ENCODE peak calls at places on chromosomes 2 and 18, in seven cellular contexts. One of them, this sample, is unnamed.

GRCh38 chr18:22345733-22346132 is 72.0 kb downstream of the CTAGE1 start:
- DNase-seq in hepatocyte: peak
- DNase-seq in choroid plexus epithelial cell: peak
- DNase-seq in foreskin keratinocyte: no peak
- DNase-seq in fibroblast of pulmonary artery: peak
- DNase-seq in foreskin fibroblast: no peak
- DNase-seq in progenitor cell of endocrine pancreas: no peak
- DNase-seq in this sample: no peak

GRCh38 chr2:172196768-172197322 is 94.1 kb upstream of the DLX2 start:
- DNase-seq in hepatocyte: peak
- DNase-seq in choroid plexus epithelial cell: peak
- DNase-seq in progenitor cell of endocrine pancreas: no peak
- DNase-seq in foreskin keratinocyte: peak
- DNase-seq in foreskin fibroblast: peak
- DNase-seq in fibroblast of pulmonary artery: no peak
- DNase-seq in this sample: peak

GRCh38 chr18:63907649-63908048 is at the start of gene SERPINB10:
- DNase-seq in progenitor cell of endocrine pancreas: no peak
- DNase-seq in fibroblast of pulmonary artery: no peak
- DNase-seq in foreskin keratinocyte: peak
- DNase-seq in hepatocyte: no peak
- DNase-seq in foreskin fibroblast: peak
- DNase-seq in choroid plexus epithelial cell: no peak
- DNase-seq in this sample: no peak

GRCh38 chr2:45786831-45787357 is 135.4 kb downstream of the PRKCE start:
- DNase-seq in hepatocyte: no peak
- DNase-seq in fibroblast of pulmonary artery: peak
- DNase-seq in foreskin keratinocyte: no peak
- DNase-seq in foreskin fibroblast: no peak
- DNase-seq in progenitor cell of endocrine pancreas: no peak
- DNase-seq in choroid plexus epithelial cell: no peak
- DNase-seq in this sample: no peak

GRCh38 chr2:101188683-101189405 is 37.7 kb upstream of the TBC1D8 start:
- DNase-seq in progenitor cell of endocrine pancreas: peak
- DNase-seq in choroid plexus epithelial cell: peak
- DNase-seq in fibroblast of pulmonary artery: peak
- DNase-seq in foreskin fibroblast: peak
- DNase-seq in hepatocyte: peak
- DNase-seq in foreskin keratinocyte: no peak
- DNase-seq in this sample: peak

GRCh38 chr2:237478095-237478494 is 9.0 kb upstream of the MLPH start:
- DNase-seq in foreskin keratinocyte: no peak
- DNase-seq in foreskin fibroblast: no peak
- DNase-seq in progenitor cell of endocrine pancreas: no peak
- DNase-seq in fibroblast of pulmonary artery: no peak
- DNase-seq in choroid plexus epithelial cell: no peak
- DNase-seq in hepatocyte: no peak
- DNase-seq in this sample: no peak

GRCh38 chr18:49011291-49011746 is 60.6 kb upstream of the SMAD7 start:
- DNase-seq in hepatocyte: no peak
- DNase-seq in progenitor cell of endocrine pancreas: no peak
- DNase-seq in foreskin fibroblast: no peak
- DNase-seq in foreskin keratinocyte: no peak
- DNase-seq in choroid plexus epithelial cell: no peak
- DNase-seq in fibroblast of pulmonary artery: no peak
- DNase-seq in this sample: no peak

GRCh38 chr2:123179526-123179925 is 845.6 kb upstream of the CNTNAP5 start:
- DNase-seq in hepatocyte: no peak
- DNase-seq in foreskin fibroblast: no peak
- DNase-seq in progenitor cell of endocrine pancreas: no peak
- DNase-seq in choroid plexus epithelial cell: peak
- DNase-seq in foreskin keratinocyte: no peak
- DNase-seq in fibroblast of pulmonary artery: peak
- DNase-seq in this sample: no peak

GRCh38 chr2:19648583-19648982 is 253.2 kb downstream of the TTC32 start:
- DNase-seq in foreskin keratinocyte: peak
- DNase-seq in hepatocyte: peak
- DNase-seq in progenitor cell of endocrine pancreas: no peak
- DNase-seq in foreskin fibroblast: peak
- DNase-seq in fibroblast of pulmonary artery: peak
- DNase-seq in choroid plexus epithelial cell: peak
- DNase-seq in this sample: no peak

GRCh38 chr18:44679912-44680270 is 797 bp upstream of the SETBP1 start:
- DNase-seq in fibroblast of pulmonary artery: peak
- DNase-seq in foreskin fibroblast: peak
- DNase-seq in choroid plexus epithelial cell: peak
- DNase-seq in hepatocyte: peak
- DNase-seq in foreskin keratinocyte: no peak
- DNase-seq in progenitor cell of endocrine pancreas: peak
- DNase-seq in this sample: peak

GRCh38 chr2:189157431-189157830 is 22.1 kb downstream of the COL5A2 start:
- DNase-seq in fibroblast of pulmonary artery: no peak
- DNase-seq in progenitor cell of endocrine pancreas: no peak
- DNase-seq in foreskin fibroblast: no peak
- DNase-seq in hepatocyte: no peak
- DNase-seq in choroid plexus epithelial cell: no peak
- DNase-seq in foreskin keratinocyte: no peak
- DNase-seq in this sample: no peak

GRCh38 chr2:135175177-135175576 is 123.1 kb downstream of the RAB3GAP1 start:
- DNase-seq in foreskin fibroblast: no peak
- DNase-seq in progenitor cell of endocrine pancreas: no peak
- DNase-seq in hepatocyte: no peak
- DNase-seq in foreskin keratinocyte: no peak
- DNase-seq in choroid plexus epithelial cell: no peak
- DNase-seq in fibroblast of pulmonary artery: no peak
- DNase-seq in this sample: no peak

GRCh38 chr18:74869904-74870863 is 272.5 kb downstream of the ZNF407 start:
- DNase-seq in foreskin keratinocyte: no peak
- DNase-seq in progenitor cell of endocrine pancreas: no peak
- DNase-seq in choroid plexus epithelial cell: peak
- DNase-seq in fibroblast of pulmonary artery: peak
- DNase-seq in foreskin fibroblast: peak
- DNase-seq in hepatocyte: no peak
- DNase-seq in this sample: no peak

GRCh38 chr2:1887915-1888314 is 143.6 kb upstream of the PXDN start:
- DNase-seq in foreskin keratinocyte: no peak
- DNase-seq in fibroblast of pulmonary artery: peak
- DNase-seq in hepatocyte: no peak
- DNase-seq in choroid plexus epithelial cell: peak
- DNase-seq in foreskin fibroblast: no peak
- DNase-seq in progenitor cell of endocrine pancreas: no peak
- DNase-seq in this sample: no peak

GRCh38 chr18:6963452-6964097 is 154.0 kb downstream of the LAMA1 start:
- DNase-seq in foreskin keratinocyte: no peak
- DNase-seq in progenitor cell of endocrine pancreas: no peak
- DNase-seq in fibroblast of pulmonary artery: no peak
- DNase-seq in choroid plexus epithelial cell: no peak
- DNase-seq in foreskin fibroblast: no peak
- DNase-seq in hepatocyte: no peak
- DNase-seq in this sample: no peak

GRCh38 chr18:54161267-54161666 is 63.2 kb downstream of the MBD2 start:
- DNase-seq in progenitor cell of endocrine pancreas: no peak
- DNase-seq in fibroblast of pulmonary artery: no peak
- DNase-seq in foreskin fibroblast: peak
- DNase-seq in hepatocyte: no peak
- DNase-seq in foreskin keratinocyte: no peak
- DNase-seq in choroid plexus epithelial cell: no peak
- DNase-seq in this sample: no peak

GRCh38 chr2:183207110-183207509 is 82.9 kb downstream of the NUP35 start:
- DNase-seq in foreskin fibroblast: peak
- DNase-seq in hepatocyte: no peak
- DNase-seq in foreskin keratinocyte: no peak
- DNase-seq in choroid plexus epithelial cell: peak
- DNase-seq in fibroblast of pulmonary artery: peak
- DNase-seq in progenitor cell of endocrine pancreas: no peak
- DNase-seq in this sample: no peak

GRCh38 chr2:54348672-54349071 is 92.6 kb upstream of the TSPYL6 start:
- DNase-seq in progenitor cell of endocrine pancreas: no peak
- DNase-seq in hepatocyte: no peak
- DNase-seq in foreskin keratinocyte: no peak
- DNase-seq in fibroblast of pulmonary artery: peak
- DNase-seq in choroid plexus epithelial cell: peak
- DNase-seq in foreskin fibroblast: peak
- DNase-seq in this sample: no peak

GRCh38 chr2:136213836-136214235 is 95.9 kb upstream of the CXCR4 start:
- DNase-seq in foreskin fibroblast: no peak
- DNase-seq in progenitor cell of endocrine pancreas: no peak
- DNase-seq in foreskin keratinocyte: no peak
- DNase-seq in choroid plexus epithelial cell: no peak
- DNase-seq in fibroblast of pulmonary artery: no peak
- DNase-seq in hepatocyte: no peak
- DNase-seq in this sample: no peak

GRCh38 chr2:143742631-143743030 is 613.4 kb downstream of the ARHGAP15 start:
- DNase-seq in foreskin fibroblast: peak
- DNase-seq in progenitor cell of endocrine pancreas: no peak
- DNase-seq in foreskin keratinocyte: no peak
- DNase-seq in hepatocyte: no peak
- DNase-seq in fibroblast of pulmonary artery: no peak
- DNase-seq in choroid plexus epithelial cell: no peak
- DNase-seq in this sample: no peak

GRCh38 chr2:40420478-40420877 is 31.4 kb downstream of the SLC8A1 start:
- DNase-seq in choroid plexus epithelial cell: no peak
- DNase-seq in foreskin keratinocyte: no peak
- DNase-seq in progenitor cell of endocrine pancreas: no peak
- DNase-seq in foreskin fibroblast: no peak
- DNase-seq in fibroblast of pulmonary artery: no peak
- DNase-seq in hepatocyte: no peak
- DNase-seq in this sample: no peak

GRCh38 chr2:96353032-96353561 is 17.5 kb downstream of the NCAPH start:
- DNase-seq in progenitor cell of endocrine pancreas: no peak
- DNase-seq in foreskin keratinocyte: no peak
- DNase-seq in foreskin fibroblast: peak
- DNase-seq in choroid plexus epithelial cell: peak
- DNase-seq in fibroblast of pulmonary artery: no peak
- DNase-seq in hepatocyte: no peak
- DNase-seq in this sample: no peak

GRCh38 chr2:127897531-127898187 is 11.9 kb upstream of the AMMECR1L start:
- DNase-seq in fibroblast of pulmonary artery: no peak
- DNase-seq in hepatocyte: no peak
- DNase-seq in choroid plexus epithelial cell: no peak
- DNase-seq in foreskin keratinocyte: no peak
- DNase-seq in foreskin fibroblast: no peak
- DNase-seq in progenitor cell of endocrine pancreas: no peak
- DNase-seq in this sample: no peak
- TF ChIP-seq CTCF in fibroblast of pulmonary artery: no peak
- TF ChIP-seq CTCF in hepatocyte: no peak
- TF ChIP-seq CTCF in choroid plexus epithelial cell: no peak
- TF ChIP-seq CTCF in foreskin keratinocyte: no peak
- TF ChIP-seq CTCF in foreskin fibroblast: no peak
- TF ChIP-seq CTCF in progenitor cell of endocrine pancreas: no peak
- TF ChIP-seq CTCF in this sample: no peak

DNA sequence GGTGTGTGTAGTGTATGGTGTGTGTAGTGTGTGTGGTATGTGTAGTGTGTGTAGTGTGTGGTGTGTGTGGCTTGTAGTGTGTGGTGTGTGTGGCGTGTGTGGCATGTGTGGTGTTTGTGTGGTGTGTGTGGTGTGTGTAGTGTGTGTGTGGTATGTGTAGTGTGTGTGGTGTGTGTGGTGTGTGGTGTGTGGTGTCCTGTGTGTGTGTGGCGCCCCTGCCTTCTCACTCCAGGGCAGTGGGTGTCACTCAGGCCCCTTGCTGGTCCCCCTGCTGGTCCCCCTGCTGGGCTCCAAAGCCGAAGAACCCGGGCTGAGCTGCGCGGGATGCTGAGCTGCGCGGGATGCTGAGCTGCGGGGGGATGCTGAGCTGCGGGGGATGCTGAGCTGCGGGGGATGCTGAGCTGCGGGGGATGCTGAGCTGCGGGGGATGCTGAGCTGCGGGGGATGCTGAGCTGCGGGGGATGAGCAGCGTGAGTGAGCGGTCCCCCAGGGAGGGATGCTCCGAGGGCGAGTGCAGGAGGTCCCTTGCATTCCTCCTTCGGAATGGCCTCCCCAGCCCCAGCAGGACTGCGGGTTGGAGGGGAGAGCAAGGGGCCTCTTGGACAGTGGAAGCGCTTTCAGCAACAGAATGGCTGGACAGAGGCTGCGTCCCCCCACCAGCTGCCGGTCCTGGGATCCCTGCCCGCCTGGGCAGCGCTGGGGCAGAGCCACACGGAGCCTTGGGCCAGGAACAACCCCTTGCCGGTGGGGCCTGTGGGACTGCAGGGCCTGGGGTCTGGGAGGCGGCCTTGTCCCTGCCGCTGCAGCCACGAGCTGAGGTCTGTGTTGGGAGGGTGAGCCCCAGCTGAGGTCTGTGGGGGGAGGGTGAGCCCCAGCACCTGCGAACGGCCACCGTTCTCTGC is 3.3 kb upstream of the RTP5 start:
- DNase-seq in foreskin keratinocyte: no peak
- DNase-seq in fibroblast of pulmonary artery: no peak
- DNase-seq in foreskin fibroblast: peak
- DNase-seq in progenitor cell of endocrine pancreas: no peak
- DNase-seq in choroid plexus epithelial cell: peak
- DNase-seq in hepatocyte: no peak
- DNase-seq in this sample: no peak
- TF ChIP-seq CTCF in foreskin keratinocyte: no peak
- TF ChIP-seq CTCF in fibroblast of pulmonary artery: no peak
- TF ChIP-seq CTCF in foreskin fibroblast: no peak
- TF ChIP-seq CTCF in progenitor cell of endocrine pancreas: no peak
- TF ChIP-seq CTCF in choroid plexus epithelial cell: no peak
- TF ChIP-seq CTCF in hepatocyte: no peak
- TF ChIP-seq CTCF in this sample: no peak

GRCh38 chr2:120669121-120669952 is 66.3 kb upstream of the GLI2 start:
- DNase-seq in foreskin fibroblast: peak
- DNase-seq in choroid plexus epithelial cell: peak
- DNase-seq in hepatocyte: peak
- DNase-seq in fibroblast of pulmonary artery: peak
- DNase-seq in foreskin keratinocyte: no peak
- DNase-seq in progenitor cell of endocrine pancreas: peak
- DNase-seq in this sample: peak

GRCh38 chr2:120672526-120673204 is 63.0 kb upstream of the GLI2 start:
- DNase-seq in foreskin fibroblast: no peak
- DNase-seq in fibroblast of pulmonary artery: no peak
- DNase-seq in choroid plexus epithelial cell: no peak
- DNase-seq in progenitor cell of endocrine pancreas: no peak
- DNase-seq in foreskin keratinocyte: no peak
- DNase-seq in hepatocyte: no peak
- DNase-seq in this sample: no peak

GRCh38 chr2:120670371-120670770 is 65.3 kb upstream of the GLI2 start:
- DNase-seq in progenitor cell of endocrine pancreas: no peak
- DNase-seq in foreskin fibroblast: peak
- DNase-seq in choroid plexus epithelial cell: no peak
- DNase-seq in fibroblast of pulmonary artery: no peak
- DNase-seq in foreskin keratinocyte: no peak
- DNase-seq in hepatocyte: no peak
- DNase-seq in this sample: no peak

GRCh38 chr2:120669971-120670370 is 65.7 kb upstream of the GLI2 start:
- DNase-seq in choroid plexus epithelial cell: no peak
- DNase-seq in foreskin fibroblast: no peak
- DNase-seq in hepatocyte: no peak
- DNase-seq in fibroblast of pulmonary artery: no peak
- DNase-seq in foreskin keratinocyte: no peak
- DNase-seq in progenitor cell of endocrine pancreas: no peak
- DNase-seq in this sample: no peak

GRCh38 chr2:120670771-120671480 is 64.7 kb upstream of the GLI2 start:
- DNase-seq in fibroblast of pulmonary artery: no peak
- DNase-seq in choroid plexus epithelial cell: no peak
- DNase-seq in progenitor cell of endocrine pancreas: no peak
- DNase-seq in foreskin keratinocyte: no peak
- DNase-seq in hepatocyte: no peak
- DNase-seq in foreskin fibroblast: no peak
- DNase-seq in this sample: no peak
- TF ChIP-seq CTCF in fibroblast of pulmonary artery: no peak
- TF ChIP-seq CTCF in choroid plexus epithelial cell: peak
- TF ChIP-seq CTCF in progenitor cell of endocrine pancreas: no peak
- TF ChIP-seq CTCF in foreskin keratinocyte: no peak
- TF ChIP-seq CTCF in hepatocyte: no peak
- TF ChIP-seq CTCF in foreskin fibroblast: no peak
- TF ChIP-seq CTCF in this sample: no peak

GRCh38 chr18:24514439-24514838 is 54.0 kb downstream of the HRH4 start:
- DNase-seq in foreskin fibroblast: peak
- DNase-seq in progenitor cell of endocrine pancreas: no peak
- DNase-seq in fibroblast of pulmonary artery: peak
- DNase-seq in choroid plexus epithelial cell: peak
- DNase-seq in hepatocyte: no peak
- DNase-seq in foreskin keratinocyte: peak
- DNase-seq in this sample: peak
- TF ChIP-seq CTCF in foreskin fibroblast: peak
- TF ChIP-seq CTCF in progenitor cell of endocrine pancreas: peak
- TF ChIP-seq CTCF in fibroblast of pulmonary artery: peak
- TF ChIP-seq CTCF in choroid plexus epithelial cell: peak
- TF ChIP-seq CTCF in hepatocyte: peak
- TF ChIP-seq CTCF in foreskin keratinocyte: peak
- TF ChIP-seq CTCF in this sample: peak

This sample was measured in Calu3.